ENCODE peak calls at places on chromosomes 11 and 22, in four cellular contexts. One of them, this sample, is unnamed.

GRCh38 chr11:15826826-15827225 is 529.5 kb downstream of the SOX6 start:
- DNase-seq in HepG2: no peak
- DNase-seq in SK-N-SH: peak
- DNase-seq in WTC11: peak
- DNase-seq in this sample: peak

GRCh38 chr11:81112718-81113117 is 1620.9 kb downstream of the FAM181B start:
- DNase-seq in HepG2: no peak
- DNase-seq in SK-N-SH: no peak
- DNase-seq in WTC11: no peak
- DNase-seq in this sample: no peak

GRCh38 chr11:86865436-86865835 is 65.1 kb downstream of the PRSS23 start:
- DNase-seq in HepG2: no peak
- DNase-seq in SK-N-SH: no peak
- DNase-seq in WTC11: no peak
- DNase-seq in this sample: no peak

GRCh38 chr11:7595951-7596350 is 77.3 kb downstream of the CYB5R2 start:
- DNase-seq in HepG2: no peak
- DNase-seq in SK-N-SH: no peak
- DNase-seq in WTC11: no peak
- DNase-seq in this sample: no peak

GRCh38 chr11:16946477-16947282 is 67.5 kb downstream of the PLEKHA7 start:
- DNase-seq in HepG2: no peak
- DNase-seq in SK-N-SH: no peak
- DNase-seq in WTC11: no peak
- DNase-seq in this sample: no peak

GRCh38 chr11:77249427-77249826 is 52.1 kb downstream of the GDPD4 start:
- DNase-seq in HepG2: no peak
- DNase-seq in SK-N-SH: no peak
- DNase-seq in WTC11: no peak
- DNase-seq in this sample: no peak

GRCh38 chr22:24834845-24835570 is 29.0 kb downstream of the SGSM1 start:
- DNase-seq in HepG2: peak
- DNase-seq in SK-N-SH: peak
- DNase-seq in WTC11: peak
- DNase-seq in this sample: no peak

GRCh38 chr11:128790200-128790599 is 76.9 kb downstream of the KCNJ1 start:
- DNase-seq in HepG2: no peak
- DNase-seq in SK-N-SH: no peak
- DNase-seq in WTC11: no peak
- DNase-seq in this sample: no peak

GRCh38 chr11:71248656-71249055 is 3.7 kb downstream of the SHANK2 start:
- DNase-seq in HepG2: no peak
- DNase-seq in SK-N-SH: peak
- DNase-seq in WTC11: no peak
- DNase-seq in this sample: no peak

GRCh38 chr22:20092477-20092854 is 12.4 kb downstream of the DGCR8 start:
- DNase-seq in HepG2: no peak
- DNase-seq in SK-N-SH: no peak
- DNase-seq in WTC11: no peak
- DNase-seq in this sample: no peak

GRCh38 chr11:66278396-66279091 is 569 bp downstream of the CNIH2 start:
- DNase-seq in HepG2: no peak
- DNase-seq in SK-N-SH: peak
- DNase-seq in WTC11: no peak
- DNase-seq in this sample: peak

GRCh38 chr11:131430466-131431176 is 60.2 kb downstream of the NTM start:
- DNase-seq in HepG2: no peak
- DNase-seq in SK-N-SH: peak
- DNase-seq in WTC11: no peak
- DNase-seq in this sample: no peak

GRCh38 chr11:70733327-70734325 is 335.3 kb downstream of the CTTN start:
- DNase-seq in HepG2: no peak
- DNase-seq in SK-N-SH: no peak
- DNase-seq in WTC11: peak
- DNase-seq in this sample: no peak

GRCh38 chr11:22808559-22809197 is 20.9 kb downstream of the SVIP start:
- DNase-seq in HepG2: no peak
- DNase-seq in SK-N-SH: no peak
- DNase-seq in WTC11: no peak
- DNase-seq in this sample: no peak

GRCh38 chr11:69243496-69244200 is 50.3 kb upstream of the MYEOV start:
- DNase-seq in HepG2: no peak
- DNase-seq in SK-N-SH: no peak
- DNase-seq in WTC11: no peak
- DNase-seq in this sample: no peak

GRCh38 chr11:128660957-128661356 is 32.9 kb upstream of the FLI1 start:
- DNase-seq in HepG2: no peak
- DNase-seq in SK-N-SH: no peak
- DNase-seq in WTC11: no peak
- DNase-seq in this sample: no peak

GRCh38 chr11:128195057-128195751 is 392.2 kb downstream of the ETS1 start:
- DNase-seq in HepG2: no peak
- DNase-seq in SK-N-SH: no peak
- DNase-seq in WTC11: no peak
- DNase-seq in this sample: no peak

GRCh38 chr11:67617243-67617953 is 10.7 kb downstream of the NDUFV1 start:
- DNase-seq in HepG2: peak
- DNase-seq in SK-N-SH: no peak
- DNase-seq in WTC11: no peak
- DNase-seq in this sample: no peak

GRCh38 chr11:67615455-67616430 is 9.0 kb downstream of the NDUFV1 start:
- DNase-seq in HepG2: peak
- DNase-seq in SK-N-SH: peak
- DNase-seq in WTC11: peak
- DNase-seq in this sample: peak

GRCh38 chr11:67613960-67614715 is 7.4 kb downstream of the NDUFV1 start:
- DNase-seq in HepG2: no peak
- DNase-seq in SK-N-SH: peak
- DNase-seq in WTC11: peak
- DNase-seq in this sample: peak

GRCh38 chr11:67614730-67615454 is 8.2 kb downstream of the NDUFV1 start:
- DNase-seq in HepG2: no peak
- DNase-seq in SK-N-SH: no peak
- DNase-seq in WTC11: no peak
- DNase-seq in this sample: no peak

GRCh38 chr11:67616431-67617242 is 9.9 kb downstream of the NDUFV1 start:
- DNase-seq in HepG2: no peak
- DNase-seq in SK-N-SH: no peak
- DNase-seq in WTC11: no peak
- DNase-seq in this sample: no peak
- TF ChIP-seq FOXJ3 in HepG2: no peak
- TF ChIP-seq FOXJ3 in SK-N-SH: no peak
- TF ChIP-seq FOXJ3 in WTC11: no peak
- TF ChIP-seq FOXJ3 in this sample: no peak

DNA sequence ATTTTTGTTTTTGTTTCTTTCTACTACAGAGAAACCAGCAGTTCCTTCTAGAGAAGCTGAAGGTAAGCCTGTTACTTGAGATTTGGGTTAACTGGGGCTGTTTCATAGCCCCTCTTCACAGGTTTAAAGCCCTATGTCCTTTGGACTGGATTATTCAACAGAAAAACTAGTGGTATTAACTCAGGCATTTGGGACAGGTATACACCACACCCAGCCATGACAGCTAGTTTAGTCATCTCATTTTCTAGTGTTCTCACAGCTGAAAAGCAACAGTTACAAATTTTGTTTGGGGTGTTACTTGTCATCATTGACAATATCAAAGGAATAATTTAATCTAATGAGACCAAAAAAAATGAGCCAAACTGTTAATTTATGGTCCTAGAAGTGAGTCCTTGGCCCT is 14.0 kb downstream of the LAYN start:
- DNase-seq in HepG2: no peak
- DNase-seq in SK-N-SH: no peak
- DNase-seq in WTC11: no peak
- DNase-seq in this sample: no peak
- TF ChIP-seq FOXJ3 in HepG2: no peak
- TF ChIP-seq FOXJ3 in SK-N-SH: no peak
- TF ChIP-seq FOXJ3 in WTC11: no peak
- TF ChIP-seq FOXJ3 in this sample: no peak

GRCh38 chr11:27795955-27796861 is 96.0 kb upstream of the BDNF start:
- DNase-seq in HepG2: no peak
- DNase-seq in SK-N-SH: no peak
- DNase-seq in WTC11: peak
- DNase-seq in this sample: no peak
- TF ChIP-seq FOXJ3 in HepG2: no peak
- TF ChIP-seq FOXJ3 in SK-N-SH: no peak
- TF ChIP-seq FOXJ3 in WTC11: no peak
- TF ChIP-seq FOXJ3 in this sample: no peak

GRCh38 chr22:46609724-46610161 is 10.4 kb upstream of the GRAMD4 start:
- DNase-seq in HepG2: no peak
- DNase-seq in SK-N-SH: no peak
- DNase-seq in WTC11: no peak
- DNase-seq in this sample: no peak

GRCh38 chr22:46607483-46608114 is 12.6 kb upstream of the GRAMD4 start:
- DNase-seq in HepG2: no peak
- DNase-seq in SK-N-SH: no peak
- DNase-seq in WTC11: no peak
- DNase-seq in this sample: no peak

GRCh38 chr22:46610345-46610744 is 9.8 kb upstream of the GRAMD4 start:
- DNase-seq in HepG2: no peak
- DNase-seq in SK-N-SH: no peak
- DNase-seq in WTC11: no peak
- DNase-seq in this sample: no peak

GRCh38 chr22:46611189-46611588 is 9.0 kb upstream of the GRAMD4 start:
- DNase-seq in HepG2: no peak
- DNase-seq in SK-N-SH: no peak
- DNase-seq in WTC11: no peak
- DNase-seq in this sample: no peak

DNA sequence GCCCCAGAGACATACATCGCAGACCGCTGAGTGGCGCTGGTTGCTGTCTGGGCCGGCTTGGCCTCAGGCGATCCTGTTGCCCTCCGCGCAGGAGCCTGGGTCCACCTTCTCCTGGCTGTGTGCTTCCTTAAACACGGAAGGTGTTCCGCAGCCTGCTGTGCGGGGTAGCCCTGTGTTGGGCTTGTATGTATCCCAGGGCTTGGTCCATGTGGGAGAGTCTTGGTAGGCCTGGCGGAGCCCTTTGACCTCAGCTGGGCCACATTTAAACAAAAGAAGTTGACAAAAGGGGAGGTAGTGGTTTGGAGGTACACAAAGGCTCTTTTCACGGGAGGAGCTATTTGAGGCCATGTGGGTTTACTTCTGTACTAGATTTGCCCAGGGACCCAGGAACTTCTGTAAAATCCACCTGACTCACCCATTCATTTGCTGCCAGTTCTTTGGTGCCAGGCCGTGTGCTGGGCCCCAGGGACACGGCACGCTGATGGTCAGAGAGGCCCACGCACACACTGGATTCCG is 11.0 kb upstream of the GRAMD4 start:
- DNase-seq in HepG2: peak
- DNase-seq in SK-N-SH: no peak
- DNase-seq in WTC11: no peak
- DNase-seq in this sample: no peak
- TF ChIP-seq FOXJ3 in HepG2: peak
- TF ChIP-seq FOXJ3 in SK-N-SH: no peak
- TF ChIP-seq FOXJ3 in WTC11: no peak
- TF ChIP-seq FOXJ3 in this sample: no peak

GRCh38 chr22:22408269-22408668 is 100.3 kb downstream of the ZNF280B start:
- DNase-seq in HepG2: no peak
- DNase-seq in SK-N-SH: no peak
- DNase-seq in WTC11: no peak
- DNase-seq in this sample: no peak
- TF ChIP-seq FOXJ3 in HepG2: no peak
- TF ChIP-seq FOXJ3 in SK-N-SH: no peak
- TF ChIP-seq FOXJ3 in WTC11: no peak
- TF ChIP-seq FOXJ3 in this sample: no peak

DNA sequence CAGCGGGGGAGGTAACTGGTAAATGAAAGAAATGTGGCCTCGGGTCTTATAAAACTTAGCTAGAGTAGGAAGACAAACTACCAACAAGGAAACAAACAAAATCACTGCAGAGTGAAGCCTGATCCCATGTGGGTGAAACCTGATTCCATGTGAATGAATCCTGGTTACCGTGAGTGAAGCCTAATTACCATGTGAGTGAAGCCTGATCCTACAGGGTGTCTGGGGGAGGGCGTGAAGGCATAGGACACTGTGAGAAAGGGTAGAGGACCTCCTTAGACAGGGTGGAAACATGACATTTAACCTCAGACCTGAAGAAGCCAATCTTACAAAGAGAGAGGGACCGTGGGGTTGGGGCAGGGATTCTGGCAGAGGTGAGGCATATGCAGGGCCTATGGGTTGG is 106.2 kb upstream of the USP47 start:
- DNase-seq in HepG2: no peak
- DNase-seq in SK-N-SH: no peak
- DNase-seq in WTC11: no peak
- DNase-seq in this sample: no peak
- TF ChIP-seq FOXJ3 in HepG2: no peak
- TF ChIP-seq FOXJ3 in SK-N-SH: no peak
- TF ChIP-seq FOXJ3 in WTC11: no peak
- TF ChIP-seq FOXJ3 in this sample: no peak

DNA sequence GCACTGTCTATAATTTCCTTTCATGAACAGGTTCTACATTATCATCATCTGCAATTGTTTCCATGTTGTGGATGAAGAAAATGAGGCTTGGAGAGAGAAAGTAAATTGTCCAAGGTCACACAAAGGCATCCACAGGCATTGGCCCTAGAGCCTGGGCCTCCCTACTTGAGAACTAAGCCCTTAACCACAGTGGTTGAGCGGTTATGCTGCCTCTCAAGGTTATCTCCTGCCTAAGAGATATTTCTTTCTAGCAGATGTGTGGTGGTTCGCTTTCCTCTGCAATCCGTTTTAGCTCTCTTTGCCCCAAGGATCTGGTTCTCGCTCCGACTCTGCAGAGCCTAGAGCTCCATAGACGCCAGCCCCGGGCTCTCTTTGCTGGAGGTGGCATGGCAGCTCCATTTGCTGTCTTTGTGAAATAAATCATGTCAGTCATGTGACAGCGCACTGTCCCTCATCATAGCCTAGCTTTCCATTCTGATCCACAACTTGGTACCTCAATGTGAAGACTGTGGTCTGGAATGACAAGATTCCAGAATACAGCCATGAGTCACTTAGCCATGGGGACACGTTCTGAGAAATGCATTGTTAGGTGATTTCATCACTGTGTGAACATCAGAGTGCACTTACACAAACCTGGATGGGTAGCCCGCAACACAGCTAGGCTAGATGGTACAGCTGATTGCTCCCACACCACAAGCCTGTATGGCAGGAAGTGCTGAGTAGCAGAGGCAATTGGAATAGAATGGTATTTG is 27.2 kb downstream of the RPS6KA4 start:
- DNase-seq in HepG2: peak
- DNase-seq in SK-N-SH: no peak
- DNase-seq in WTC11: no peak
- DNase-seq in this sample: no peak
- TF ChIP-seq FOXJ3 in HepG2: no peak
- TF ChIP-seq FOXJ3 in SK-N-SH: no peak
- TF ChIP-seq FOXJ3 in WTC11: no peak
- TF ChIP-seq FOXJ3 in this sample: no peak

DNA sequence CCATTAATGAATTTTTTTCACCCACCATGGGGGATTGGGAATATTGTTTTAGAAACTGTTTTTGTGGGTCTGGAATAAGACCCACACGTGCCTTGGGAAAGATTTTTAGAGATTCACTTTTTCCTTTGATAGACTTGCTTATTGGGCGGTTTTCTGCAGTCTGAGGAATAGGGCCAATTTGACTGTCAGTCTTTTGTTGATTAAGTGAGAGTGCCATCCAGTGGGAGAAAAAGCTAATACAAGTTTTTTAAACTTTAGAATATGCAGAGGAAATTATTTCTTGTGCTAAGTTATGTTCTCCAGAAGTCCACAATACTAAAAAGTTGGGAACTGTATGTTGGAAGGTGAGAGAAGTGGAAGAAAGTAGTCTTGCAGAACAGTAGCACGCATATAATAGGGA is 56.1 kb downstream of the PRMT3 start:
- DNase-seq in HepG2: peak
- DNase-seq in SK-N-SH: peak
- DNase-seq in WTC11: no peak
- DNase-seq in this sample: peak
- TF ChIP-seq FOXJ3 in HepG2: no peak
- TF ChIP-seq FOXJ3 in SK-N-SH: no peak
- TF ChIP-seq FOXJ3 in WTC11: no peak
- TF ChIP-seq FOXJ3 in this sample: no peak

This sample was measured in K562.